ENCODE peak calls at places on chromosomes 2 and 18, in eight cellular contexts. Q is CD4-positive, alpha-beta T cell; Y is GM12878; U is HAP-1; E is left lung; M is NT2/D1; N is breast epithelium; W is right lobe of liver. K is an unnamed sample.

GRCh38 chr18:76958692-76959341 is 136.5 kb downstream of the ZNF236 start:
- DNase-seq in Y (no peak), N (no peak), U (no peak), M (no peak), Q (no peak), E (no peak), W (no peak), K (no peak)

GRCh38 chr2:168712053-168712452 is 90.4 kb upstream of the NOSTRIN start:
- DNase-seq in Y (peak; percentile 91), U (no peak), E (no peak), M (no peak), W (no peak), N (no peak), Q (no peak), K (no peak)

GRCh38 chr2:51084750-51085149 is 52.8 kb upstream of the NRXN1 start:
- DNase-seq in W (no peak), Q (no peak), E (no peak), U (no peak), M (no peak), Y (no peak), N (no peak), K (no peak)

GRCh38 chr2:143081616-143082015 is 47.6 kb upstream of the ARHGAP15 start:
- DNase-seq in E (no peak), Y (no peak), N (no peak), W (no peak), M (no peak), U (no peak), Q (no peak), K (no peak)

GRCh38 chr2:229562472-229563127 is 151.8 kb downstream of the DNER start:
- DNase-seq in U (no peak), W (no peak), M (no peak), E (no peak), Y (no peak), Q (no peak), N (no peak), K (no peak)

GRCh38 chr18:55124078-55124477 is 164.8 kb upstream of the CCDC68 start:
- DNase-seq in Y (no peak), M (no peak), U (no peak), N (no peak), W (no peak), E (no peak), Q (no peak), K (no peak)

GRCh38 chr2:81870119-81870518 is 1565.6 kb upstream of the LRRTM1 start:
- DNase-seq in N (no peak), U (no peak), W (no peak), Q (no peak), M (no peak), Y (no peak), E (no peak), K (no peak)

GRCh38 chr18:31510319-31510718 is 12.3 kb downstream of the DSG2 start:
- DNase-seq in W (no peak), E (no peak), M (no peak), Y (no peak), N (no peak), U (no peak), Q (no peak), K (no peak)

GRCh38 chr2:238282861-238283738 is 5.3 kb downstream of the PER2 start:
- DNase-seq in Y (no peak), M (no peak), U (no peak), E (no peak), Q (no peak), N (no peak), W (no peak), K (no peak)

GRCh38 chr2:96715658-96716057 is 24.2 kb downstream of the LMAN2L start:
- DNase-seq in U (no peak), N (no peak), E (no peak), M (no peak), W (no peak), Y (no peak), Q (no peak), K (no peak)

GRCh38 chr2:233083782-233084181 is 23.6 kb downstream of the INPP5D start:
- DNase-seq in M (no peak), Y (no peak), E (no peak), Q (no peak), N (no peak), W (no peak), U (no peak), K (no peak)

GRCh38 chr2:234880551-234881211 is 71.1 kb upstream of the SH3BP4 start:
- DNase-seq in Q (no peak), N (no peak), U (no peak), E (no peak), M (no peak), W (peak; percentile 85), Y (no peak), K (no peak)

GRCh38 chr2:72032481-72033041 is 115.1 kb downstream of the CYP26B1 start:
- DNase-seq in Q (no peak), U (no peak), N (no peak), W (no peak), E (no peak), M (no peak), Y (no peak), K (no peak)

GRCh38 chr2:181738074-181738473 is 57.8 kb upstream of the NEUROD1 start:
- DNase-seq in M (no peak), E (no peak), U (no peak), Q (no peak), W (no peak), N (no peak), Y (no peak), K (no peak)

GRCh38 chr2:29587791-29588190 is 333.6 kb downstream of the ALK start:
- DNase-seq in U (no peak), N (no peak), W (no peak), E (no peak), Y (no peak), Q (no peak), M (no peak), K (no peak)

GRCh38 chr2:197137826-197138480 is 172.6 kb downstream of the ANKRD44 start:
- DNase-seq in Y (no peak), Q (no peak), M (no peak), U (no peak), E (no peak), N (no peak), W (no peak), K (no peak)

GRCh38 chr2:54901224-54901986 is 148.8 kb downstream of the RTN4 start:
- DNase-seq in E (no peak), N (no peak), M (no peak), U (no peak), Y (no peak), Q (no peak), W (peak; percentile 68), K (no peak)

GRCh38 chr2:231929961-231930600 is 3.9 kb upstream of the NPPC start:
- DNase-seq in U (peak; percentile 73), N (peak; percentile 15), M (no peak), Q (no peak), E (peak; percentile 14), W (peak; percentile 36), Y (no peak), K (no peak)

GRCh38 chr2:199572571-199572970 is 114.8 kb upstream of the SATB2 start:
- DNase-seq in Q (no peak), N (no peak), Y (no peak), W (no peak), E (no peak), M (no peak), U (peak; percentile 57), K (no peak)

GRCh38 chr2:72917138-72917874 is at the start of gene EMX1:
- DNase-seq in E (peak; percentile 62), N (no peak), M (no peak), W (peak; percentile 84), Q (peak; percentile 15), U (peak; percentile 80), Y (no peak), K (peak; percentile 28)

GRCh38 chr2:242024751-242025355 is 155.3 kb downstream of the RTP5 start:
- DNase-seq in W (no peak), N (peak; percentile 42), E (peak; percentile 5), Y (no peak), U (no peak), Q (no peak), M (no peak), K (no peak)

GRCh38 chr2:37456479-37456878 is 112.0 kb downstream of the QPCT start:
- DNase-seq in Q (peak; percentile 30), W (no peak), N (no peak), Y (no peak), U (no peak), E (no peak), M (no peak), K (peak; percentile 12)

GRCh38 chr18:10047237-10047636 is 133.4 kb downstream of the VAPA start:
- DNase-seq in E (no peak), Y (no peak), W (no peak), N (no peak), U (no peak), M (no peak), Q (no peak), K (no peak)

GRCh38 chr2:80506563-80506962 is 202.0 kb upstream of the LRRTM1 start:
- DNase-seq in E (no peak), W (no peak), Y (no peak), N (no peak), U (no peak), M (no peak), Q (no peak), K (no peak)
- H3K9me3 ChIP-seq in E (no peaks in the 10 kb centered on the region), W (no peaks in the 10 kb centered on the region), Y (no peaks in the 10 kb centered on the region), N (no peaks in the 10 kb centered on the region), U (no peaks in the 10 kb centered on the region), M (no peaks in the 10 kb centered on the region), Q (no peaks in the 10 kb centered on the region), K (no peaks in the 10 kb centered on the region)

GRCh38 chr2:13666582-13667414 is 950.1 kb downstream of the TRIB2 start:
- DNase-seq in U (no peak), W (no peak), M (no peak), Q (no peak), E (no peak), N (no peak), Y (peak; percentile 76), K (no peak)
- H3K9me3 ChIP-seq in U (no peaks in the 10 kb centered on the region), W (no peaks in the 10 kb centered on the region), M (no peaks in the 10 kb centered on the region), Q (no peaks in the 10 kb centered on the region), E (no peaks in the 10 kb centered on the region), N (no peaks in the 10 kb centered on the region), Y (no peaks in the 10 kb centered on the region), K (no peaks in the 10 kb centered on the region)

GRCh38 chr2:95234286-95234785 is 27.0 kb downstream of the ZNF892 start:
- DNase-seq in W (no peak), Q (no peak), U (no peak), Y (no peak), M (no peak), E (no peak), N (no peak), K (no peak)
- H3K9me3 ChIP-seq in W (no peaks in the 10 kb centered on the region), Q (peaks cover 12% of the 10 kb centered on the region), U (no peaks in the 10 kb centered on the region), Y (no peaks in the 10 kb centered on the region), M (no peaks in the 10 kb centered on the region), E (no peaks in the 10 kb centered on the region), N (no peaks in the 10 kb centered on the region), K (peaks cover 7% of the 10 kb centered on the region)

GRCh38 chr2:16321872-16322271 is 343.8 kb downstream of the CYRIA start:
- DNase-seq in Y (no peak), E (no peak), U (no peak), N (no peak), Q (no peak), W (no peak), M (no peak), K (no peak)

GRCh38 chr2:16322308-16323130 is 343.1 kb downstream of the CYRIA start:
- DNase-seq in W (no peak), M (no peak), N (no peak), Y (no peak), Q (no peak), U (no peak), E (no peak), K (no peak)

GRCh38 chr2:16319425-16320245 is 346.0 kb downstream of the CYRIA start:
- DNase-seq in Y (no peak), E (no peak), Q (no peak), M (no peak), U (no peak), N (no peak), W (no peak), K (no peak)

GRCh38 chr2:16320716-16321115 is 344.9 kb downstream of the CYRIA start:
- DNase-seq in Y (no peak), N (no peak), U (no peak), E (no peak), Q (no peak), M (no peak), W (no peak), K (no peak)

GRCh38 chr2:16321256-16321655 is 344.4 kb downstream of the CYRIA start:
- DNase-seq in Y (no peak), M (no peak), N (no peak), U (no peak), E (no peak), Q (no peak), W (no peak), K (no peak)
- H3K9me3 ChIP-seq in Y (no peaks in the 10 kb centered on the region), M (no peaks in the 10 kb centered on the region), N (no peaks in the 10 kb centered on the region), U (no peaks in the 10 kb centered on the region), E (no peaks in the 10 kb centered on the region), Q (no peaks in the 10 kb centered on the region), W (no peaks in the 10 kb centered on the region), K (no peaks in the 10 kb centered on the region)